ENCODE peak calls at places on chromosome 18, in ten cellular contexts. J is GM04503; P is stimulated activated naive CD4-positive, alpha-beta T cell; Z is A549; V is epithelial cell of esophagus; C is activated CD8-positive, alpha-beta T cell treated with anti-CD3 and anti-CD28 coated beads for 36 hours; M is amniotic stem cell; Q is fibroblast of lung; A is renal cortical epithelial cell; L is activated CD4-positive, alpha-beta T cell treated with anti-CD3 and anti-CD28 coated beads for 4 hours. W is an unnamed sample.

GRCh38 chr18:44887227-44887631 is 206.5 kb downstream of the SETBP1 start:
- DNase-seq in Z (peak; percentile 1), P (no peak), Q (no peak), A (peak; percentile 88), C (peak; percentile 74), L (peak; percentile 13), J (peak; percentile 39), V (peak; percentile 96), M (no peak), W (peak; percentile 56)

GRCh38 chr18:13574355-13574754 is 152.0 kb downstream of the FAM210A start:
- DNase-seq in A (no peak), J (no peak), C (no peak), L (no peak), V (no peak), P (no peak), Q (no peak), Z (no peak), M (no peak), W (no peak)

GRCh38 chr18:50879302-50880107 is 587 bp downstream of the ME2 start:
- DNase-seq in P (no peak), L (peak; percentile 29), Q (peak; percentile 62), V (peak; percentile 48), M (no peak), J (no peak), Z (no peak), C (peak; percentile 39), A (peak; percentile 28), W (peak; percentile 70)

GRCh38 chr18:47858607-47859006 is 71.9 kb downstream of the SMAD2 start:
- DNase-seq in V (no peak), C (no peak), L (no peak), J (no peak), Q (no peak), P (no peak), M (no peak), A (no peak), Z (no peak), W (no peak)

GRCh38 chr18:68840554-68841263 is 42.8 kb downstream of the CCDC102B start:
- DNase-seq in V (peak; percentile 92), L (no peak), M (peak; percentile 52), J (peak; percentile 62), Z (peak; percentile 0), Q (peak; percentile 96), C (no peak), A (peak; percentile 86), P (no peak), W (peak; percentile 95)

GRCh38 chr18:69820538-69820937 is 127.1 kb downstream of the CD226 start:
- DNase-seq in Q (no peak), V (no peak), J (no peak), M (no peak), Z (no peak), P (no peak), A (no peak), C (no peak), L (no peak), W (no peak)

GRCh38 chr18:76838182-76838581 is 15.8 kb downstream of the ZNF236 start:
- DNase-seq in Z (no peak), C (no peak), P (no peak), L (no peak), M (no peak), A (no peak), Q (peak; percentile 55), V (no peak), J (no peak), W (no peak)

GRCh38 chr18:36334798-36335197 is 37.3 kb downstream of the FHOD3 start:
- DNase-seq in P (no peak), C (no peak), V (no peak), Q (no peak), A (no peak), M (no peak), Z (no peak), L (no peak), J (no peak), W (no peak)

GRCh38 chr18:32735781-32736180 is 37.0 kb downstream of the KLHL14 start:
- DNase-seq in Z (no peak), A (peak; percentile 95), V (peak; percentile 82), C (no peak), J (no peak), Q (peak; percentile 31), M (no peak), L (no peak), P (no peak), W (peak; percentile 62)

W was measured in choroid plexus epithelial cell.